ENCODE peak calls at places on chromosomes 2 and 18, in seven cellular contexts. U, C, Q, F, I, V and E are unnamed samples.
A peak's percentile ranks its signal among the peaks of the same experiment; 100 is the strongest.

GRCh38 chr2:114201781-114202180 is 240.7 kb upstream of the DPP10 start:
- DNase-seq in U (no peak), C (no peak), Q (no peak), F (no peak), I (no peak), V (no peak), E (no peak)

GRCh38 chr18:68177807-68178702 is 536.9 kb downstream of the TMX3 start:
- DNase-seq in U (no peak), C (peak; percentile 70), Q (no peak), F (no peak), I (no peak), V (no peak), E (no peak)

GRCh38 chr2:157699806-157700205 is 71.1 kb upstream of the ACVR1C start:
- DNase-seq in U (no peak), C (no peak), Q (no peak), F (no peak), I (no peak), V (no peak), E (no peak)

GRCh38 chr2:219406861-219407230 is 11.3 kb upstream of the DES start:
- DNase-seq in U (no peak), C (no peak), Q (no peak), F (no peak), I (peak; percentile 22), V (no peak), E (no peak)

GRCh38 chr2:159285929-159286708 is at the start of gene WDSUB1:
- DNase-seq in U (peak; percentile 51), C (peak; percentile 75), Q (no peak), F (peak; percentile 87), I (peak; percentile 39), V (peak; percentile 77), E (peak; percentile 70)

GRCh38 chr2:54632733-54633692 is 90.4 kb upstream of the EML6 start:
- DNase-seq in U (no peak), C (no peak), Q (no peak), F (peak; percentile 60), I (peak; percentile 93), V (no peak), E (no peak)

GRCh38 chr18:50649821-50650220 is 89.9 kb downstream of the MAPK4 start:
- DNase-seq in U (no peak), C (peak; percentile 27), Q (no peak), F (peak; percentile 88), I (no peak), V (peak; percentile 78), E (no peak)

GRCh38 chr2:171109571-171109970 is 51.1 kb downstream of the TLK1 start:
- DNase-seq in U (no peak), C (no peak), Q (no peak), F (no peak), I (no peak), V (no peak), E (no peak)

GRCh38 chr18:56635007-56635406 is 3.4 kb downstream of the TXNL1 start:
- DNase-seq in U (no peak), C (no peak), Q (no peak), F (no peak), I (no peak), V (no peak), E (no peak)

GRCh38 chr2:224278531-224278930 is 123.4 kb downstream of the FAM124B start:
- DNase-seq in U (no peak), C (no peak), Q (no peak), F (no peak), I (no peak), V (no peak), E (no peak)

GRCh38 chr18:64734063-64734462 is 585.2 kb upstream of the LINC00305 start:
- DNase-seq in U (no peak), C (no peak), Q (no peak), F (no peak), I (no peak), V (no peak), E (no peak)

GRCh38 chr18:66046025-66046602 is 295.3 kb downstream of the CDH7 start:
- DNase-seq in U (no peak), C (no peak), Q (no peak), F (no peak), I (peak; percentile 0), V (no peak), E (no peak)

GRCh38 chr2:9247177-9247576 is 40.6 kb downstream of the ASAP2 start:
- DNase-seq in U (no peak), C (no peak), Q (no peak), F (no peak), I (no peak), V (no peak), E (no peak)

GRCh38 chr18:11392292-11392691 is 217.1 kb upstream of the SLC35G4 start:
- DNase-seq in U (peak; percentile 67), C (no peak), Q (peak; percentile 43), F (no peak), I (no peak), V (no peak), E (no peak)

GRCh38 chr18:48333563-48333962 is 75.6 kb downstream of the ZBTB7C start:
- DNase-seq in U (no peak), C (peak; percentile 23), Q (no peak), F (peak; percentile 83), I (no peak), V (no peak), E (no peak)

GRCh38 chr2:206160124-206160806 is 570 bp downstream of the EEF1B2 start:
- DNase-seq in U (peak; percentile 66), C (no peak), Q (no peak), F (peak; percentile 35), I (no peak), V (no peak), E (peak; percentile 35)

GRCh38 chr2:71742953-71743601 is 289.7 kb downstream of the DYSF start:
- DNase-seq in U (peak; percentile 58), C (peak; percentile 93), Q (peak; percentile 74), F (peak; percentile 90), I (peak; percentile 87), V (peak; percentile 49), E (peak; percentile 26)

GRCh38 chr2:186543561-186544131 is 46.2 kb upstream of the ITGAV start:
- DNase-seq in U (no peak), C (no peak), Q (no peak), F (no peak), I (peak; percentile 49), V (no peak), E (no peak)

GRCh38 chr18:46324556-46324955 is 220.4 kb downstream of the HAUS1 start:
- DNase-seq in U (peak; percentile 26), C (no peak), Q (peak; percentile 56), F (no peak), I (peak; percentile 49), V (no peak), E (no peak)
- TF ChIP-seq POLR2A in U (no peak), C (no peak), Q (no peak), F (no peak), I (no peak), V (no peak), E (no peak)

GRCh38 chr2:133252770-133253355 is 315.4 kb downstream of the NCKAP5 start:
- DNase-seq in U (no peak), C (no peak), Q (no peak), F (no peak), I (no peak), V (no peak), E (no peak)

GRCh38 chr2:133249362-133249761 is 318.9 kb downstream of the NCKAP5 start:
- DNase-seq in U (no peak), C (no peak), Q (no peak), F (no peak), I (no peak), V (no peak), E (no peak)

GRCh38 chr2:133248264-133248663 is 320.0 kb downstream of the NCKAP5 start:
- DNase-seq in U (no peak), C (no peak), Q (no peak), F (no peak), I (no peak), V (no peak), E (no peak)

DNA sequence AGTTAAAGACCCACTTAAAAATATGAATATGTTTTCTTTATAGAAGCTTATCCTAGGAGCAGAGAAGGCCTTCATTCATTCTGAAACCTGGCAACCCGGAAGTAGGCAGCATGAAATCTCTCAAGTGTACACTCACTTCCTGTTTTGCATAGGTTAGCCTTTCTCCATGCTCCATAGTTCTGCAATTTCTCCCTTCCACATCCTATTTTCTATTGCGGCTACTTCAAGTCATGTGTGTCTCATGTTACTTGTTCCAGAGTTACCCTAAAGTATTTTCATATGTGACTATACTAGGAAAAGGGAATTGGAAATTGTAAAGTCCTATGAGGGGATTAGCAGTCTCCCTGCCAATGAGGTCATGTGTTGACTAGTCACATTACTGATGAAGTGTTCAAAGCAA is 320.6 kb downstream of the NCKAP5 start:
- DNase-seq in U (no peak), C (no peak), Q (no peak), F (no peak), I (no peak), V (no peak), E (no peak)
- TF ChIP-seq POLR2A in U (no peak), C (no peak), Q (no peak), F (no peak), I (no peak), V (no peak), E (no peak)

DNA sequence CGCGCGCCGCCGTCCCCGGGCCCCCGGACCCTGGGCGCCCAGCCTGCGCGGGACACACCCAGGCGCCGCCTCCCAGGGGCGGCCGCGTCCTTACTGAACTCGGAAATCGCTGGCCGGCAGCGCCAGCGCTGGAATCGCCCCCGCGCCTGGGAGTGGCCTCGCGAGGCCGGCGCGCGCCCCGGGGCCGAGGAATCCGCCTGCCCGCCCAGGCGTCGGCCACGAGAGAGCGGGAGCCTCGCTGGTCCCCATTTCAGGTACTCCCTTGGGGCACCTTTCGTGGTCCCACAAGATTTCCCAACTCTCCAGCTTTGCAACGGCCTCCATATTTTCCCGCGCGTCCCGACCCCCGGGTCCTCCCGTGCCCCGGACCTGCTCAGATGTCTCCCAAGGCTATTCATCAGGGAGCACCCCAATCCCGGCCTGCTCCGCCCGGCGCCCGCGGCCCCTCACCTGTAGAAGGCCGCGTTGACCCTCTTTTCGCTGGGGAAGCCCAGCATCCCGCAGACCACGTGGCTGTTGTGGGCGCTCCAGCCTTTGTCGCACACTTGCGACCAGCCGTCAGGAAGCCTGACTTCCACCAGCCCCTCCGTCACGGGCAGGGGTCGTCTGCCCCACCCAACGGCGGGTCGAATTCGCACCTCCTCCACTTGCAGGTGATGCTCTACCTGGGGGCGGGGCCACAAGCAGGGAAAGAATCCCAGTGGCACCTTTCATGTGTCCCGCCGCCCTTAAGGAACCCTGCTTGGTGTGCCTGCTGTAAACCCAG is 4.6 kb downstream of the LOXL3 start:
- DNase-seq in U (peak; percentile 84), C (peak; percentile 32), Q (no peak), F (no peak), I (peak; percentile 67), V (peak; percentile 68), E (peak; percentile 81)
- TF ChIP-seq POLR2A in U (peak; percentile 69), C (peak; percentile 28), Q (peak; percentile 17), F (peak; percentile 9), I (peak; percentile 79), V (peak; percentile 18), E (peak; percentile 41)

DNA sequence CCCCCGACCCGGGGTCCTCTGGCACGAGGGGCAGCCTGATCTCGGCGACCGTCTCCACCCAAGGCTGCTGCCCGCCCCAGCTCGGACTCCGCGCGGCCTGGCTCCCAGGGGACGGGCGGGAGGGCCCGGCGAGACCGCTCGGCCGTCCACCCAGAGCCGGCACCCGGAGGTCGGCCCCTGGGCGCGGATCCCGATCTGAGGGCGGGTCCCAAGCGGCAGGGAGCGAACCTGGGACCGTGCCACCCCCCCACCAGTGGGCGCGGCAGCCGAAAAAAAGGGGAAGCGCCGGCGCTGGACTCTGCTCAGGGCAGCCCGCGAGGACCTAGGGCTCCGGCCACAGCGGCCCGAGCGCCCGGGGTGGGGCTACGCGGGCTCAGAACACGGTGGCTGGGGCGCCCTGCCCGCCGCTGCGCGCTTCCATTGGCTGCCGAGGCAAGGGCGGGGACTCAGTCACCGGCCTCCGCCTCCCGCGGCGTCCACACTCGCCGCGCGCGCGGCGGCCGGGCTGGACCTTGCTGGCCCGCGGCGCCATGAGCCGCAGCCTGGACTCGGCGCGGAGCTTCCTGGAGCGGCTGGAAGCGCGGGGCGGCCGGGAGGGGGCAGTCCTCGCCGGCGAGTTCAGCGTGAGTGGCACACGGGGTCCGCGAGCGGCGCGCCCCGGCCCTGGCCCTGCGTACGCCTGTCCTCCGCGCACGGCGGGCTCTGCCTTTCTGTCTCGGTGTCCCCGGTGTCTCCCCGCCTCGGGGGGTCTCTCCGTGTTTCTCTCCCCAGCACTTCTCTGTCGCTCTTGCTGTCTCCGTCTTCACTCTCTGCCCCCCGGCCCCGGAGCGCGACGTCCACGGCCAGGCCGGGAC is at the start of gene PTPN18:
- DNase-seq in U (peak; percentile 95), C (peak; percentile 89), Q (peak; percentile 58), F (peak; percentile 89), I (peak; percentile 85), V (peak; percentile 88), E (peak; percentile 86)
- TF ChIP-seq POLR2A in U (peak; percentile 76), C (peak; percentile 83), Q (peak; percentile 96), F (peak; percentile 83), I (peak; percentile 91), V (peak; percentile 63), E (peak; percentile 87)